ENCODE peak calls at places on chromosomes 1 and 21, in four cellular contexts. One of them, this sample, is unnamed.
A peak's percentile ranks its signal among the peaks of the same experiment; 100 is the strongest.

GRCh38 chr1:109274533-109275476 is 8.1 kb downstream of the PSRC1 start:
- DNase-seq in cardiac muscle cell: no peak
- DNase-seq in left ventricle myocardium inferior: peak; percentile 29
- DNase-seq in tibial artery: peak; percentile 61
- DNase-seq in this sample: no peak

GRCh38 chr1:241639040-241639652 is 1.0 kb downstream of the CHML start:
- DNase-seq in cardiac muscle cell: no peak
- DNase-seq in left ventricle myocardium inferior: no peak
- DNase-seq in tibial artery: peak; percentile 26
- DNase-seq in this sample: no peak

GRCh38 chr1:206631085-206631509 is 4.2 kb upstream of the DYRK3 start:
- DNase-seq in cardiac muscle cell: peak; percentile 86
- DNase-seq in left ventricle myocardium inferior: peak; percentile 62
- DNase-seq in tibial artery: peak; percentile 46
- DNase-seq in this sample: peak; percentile 80

GRCh38 chr1:5616366-5617178 is 375.7 kb downstream of the NPHP4 start:
- DNase-seq in cardiac muscle cell: no peak
- DNase-seq in left ventricle myocardium inferior: no peak
- DNase-seq in tibial artery: no peak
- DNase-seq in this sample: no peak

GRCh38 chr1:222736972-222737371 is at the start of gene FAM177B:
- DNase-seq in cardiac muscle cell: no peak
- DNase-seq in left ventricle myocardium inferior: no peak
- DNase-seq in tibial artery: no peak
- DNase-seq in this sample: no peak

GRCh38 chr1:109201123-109201703 is 12.5 kb upstream of the SARS1 start:
- DNase-seq in cardiac muscle cell: peak; percentile 57
- DNase-seq in left ventricle myocardium inferior: no peak
- DNase-seq in tibial artery: no peak
- DNase-seq in this sample: peak; percentile 95

GRCh38 chr1:10675813-10676212 is 120.6 kb downstream of the CASZ1 start:
- DNase-seq in cardiac muscle cell: no peak
- DNase-seq in left ventricle myocardium inferior: no peak
- DNase-seq in tibial artery: no peak
- DNase-seq in this sample: no peak

GRCh38 chr21:38306833-38307232 is 50.0 kb downstream of the KCNJ15 start:
- DNase-seq in cardiac muscle cell: no peak
- DNase-seq in left ventricle myocardium inferior: no peak
- DNase-seq in tibial artery: no peak
- DNase-seq in this sample: peak; percentile 96

GRCh38 chr1:88514544-88514943 is 169.5 kb upstream of the PKN2 start:
- DNase-seq in cardiac muscle cell: no peak
- DNase-seq in left ventricle myocardium inferior: no peak
- DNase-seq in tibial artery: no peak
- DNase-seq in this sample: no peak

GRCh38 chr1:181733486-181733885 is 250.2 kb downstream of the CACNA1E start:
- DNase-seq in cardiac muscle cell: no peak
- DNase-seq in left ventricle myocardium inferior: no peak
- DNase-seq in tibial artery: no peak
- DNase-seq in this sample: no peak

GRCh38 chr1:14928886-14929546 is 224.5 kb upstream of the TMEM51 start:
- DNase-seq in cardiac muscle cell: no peak
- DNase-seq in left ventricle myocardium inferior: no peak
- DNase-seq in tibial artery: no peak
- DNase-seq in this sample: no peak

GRCh38 chr1:86687595-86687994 is 16.8 kb upstream of the SH3GLB1 start:
- DNase-seq in cardiac muscle cell: no peak
- DNase-seq in left ventricle myocardium inferior: no peak
- DNase-seq in tibial artery: no peak
- DNase-seq in this sample: no peak

GRCh38 chr1:167454929-167455785 is 63.2 kb downstream of the CD247 start:
- DNase-seq in cardiac muscle cell: peak; percentile 61
- DNase-seq in left ventricle myocardium inferior: peak; percentile 57
- DNase-seq in tibial artery: peak; percentile 65
- DNase-seq in this sample: peak; percentile 14

GRCh38 chr1:227781314-227781930 is 34.1 kb upstream of the PRSS38 start:
- DNase-seq in cardiac muscle cell: no peak
- DNase-seq in left ventricle myocardium inferior: no peak
- DNase-seq in tibial artery: peak; percentile 10
- DNase-seq in this sample: no peak

GRCh38 chr1:87560961-87561360 is 232.3 kb downstream of the LMO4 start:
- DNase-seq in cardiac muscle cell: no peak
- DNase-seq in left ventricle myocardium inferior: no peak
- DNase-seq in tibial artery: no peak
- DNase-seq in this sample: peak; percentile 0

GRCh38 chr1:200641175-200641489 is 20.6 kb upstream of the KIF14 start:
- DNase-seq in cardiac muscle cell: no peak
- DNase-seq in left ventricle myocardium inferior: no peak
- DNase-seq in tibial artery: no peak
- DNase-seq in this sample: no peak

GRCh38 chr1:116154536-116154935 is 43.3 kb downstream of the MAB21L3 start:
- DNase-seq in cardiac muscle cell: no peak
- DNase-seq in left ventricle myocardium inferior: no peak
- DNase-seq in tibial artery: no peak
- DNase-seq in this sample: no peak

GRCh38 chr1:53541761-53542550 is 82.8 kb downstream of the DMRTB1 start:
- DNase-seq in cardiac muscle cell: peak; percentile 54
- DNase-seq in left ventricle myocardium inferior: no peak
- DNase-seq in tibial artery: no peak
- DNase-seq in this sample: peak; percentile 56

GRCh38 chr1:65872258-65872657 is 79.6 kb downstream of the PDE4B start:
- DNase-seq in cardiac muscle cell: no peak
- DNase-seq in left ventricle myocardium inferior: no peak
- DNase-seq in tibial artery: no peak
- DNase-seq in this sample: no peak

GRCh38 chr21:35345954-35346353 is 296.9 kb upstream of the RUNX1 start:
- DNase-seq in cardiac muscle cell: no peak
- DNase-seq in left ventricle myocardium inferior: no peak
- DNase-seq in tibial artery: no peak
- DNase-seq in this sample: no peak

GRCh38 chr21:35211767-35212166 is 162.7 kb upstream of the RUNX1 start:
- DNase-seq in cardiac muscle cell: no peak
- DNase-seq in left ventricle myocardium inferior: no peak
- DNase-seq in tibial artery: no peak
- DNase-seq in this sample: no peak

GRCh38 chr1:234958066-234958701 is 170.5 kb downstream of the TOMM20 start:
- DNase-seq in cardiac muscle cell: no peak
- DNase-seq in left ventricle myocardium inferior: no peak
- DNase-seq in tibial artery: no peak
- DNase-seq in this sample: no peak
- H3K27me3 ChIP-seq in cardiac muscle cell: no peaks in the 10 kb centered on the region
- H3K27me3 ChIP-seq in left ventricle myocardium inferior: no peaks in the 10 kb centered on the region
- H3K27me3 ChIP-seq in tibial artery: no peaks in the 10 kb centered on the region
- H3K27me3 ChIP-seq in this sample: no peaks in the 10 kb centered on the region

GRCh38 chr1:30823627-30823968 is 66.0 kb upstream of the LAPTM5 start:
- DNase-seq in cardiac muscle cell: no peak
- DNase-seq in left ventricle myocardium inferior: no peak
- DNase-seq in tibial artery: no peak
- DNase-seq in this sample: no peak
- H3K4me3 ChIP-seq in cardiac muscle cell: no peak overlapping the region
- H3K4me3 ChIP-seq in left ventricle myocardium inferior: peak overlapping the region; percentile 66
- H3K4me3 ChIP-seq in tibial artery: peak overlapping the region; percentile 46
- H3K4me3 ChIP-seq in this sample: peak overlapping the region; percentile 9

GRCh38 chr1:21827141-21827679 is 15.1 kb downstream of the LDLRAD2 start:
- DNase-seq in cardiac muscle cell: no peak
- DNase-seq in left ventricle myocardium inferior: no peak
- DNase-seq in tibial artery: no peak
- DNase-seq in this sample: no peak
- H3K27ac ChIP-seq in cardiac muscle cell: no peak overlapping the region
- H3K27ac ChIP-seq in left ventricle myocardium inferior: no peak overlapping the region
- H3K27ac ChIP-seq in tibial artery: no peak overlapping the region
- H3K27ac ChIP-seq in this sample: no peak overlapping the region

DNA sequence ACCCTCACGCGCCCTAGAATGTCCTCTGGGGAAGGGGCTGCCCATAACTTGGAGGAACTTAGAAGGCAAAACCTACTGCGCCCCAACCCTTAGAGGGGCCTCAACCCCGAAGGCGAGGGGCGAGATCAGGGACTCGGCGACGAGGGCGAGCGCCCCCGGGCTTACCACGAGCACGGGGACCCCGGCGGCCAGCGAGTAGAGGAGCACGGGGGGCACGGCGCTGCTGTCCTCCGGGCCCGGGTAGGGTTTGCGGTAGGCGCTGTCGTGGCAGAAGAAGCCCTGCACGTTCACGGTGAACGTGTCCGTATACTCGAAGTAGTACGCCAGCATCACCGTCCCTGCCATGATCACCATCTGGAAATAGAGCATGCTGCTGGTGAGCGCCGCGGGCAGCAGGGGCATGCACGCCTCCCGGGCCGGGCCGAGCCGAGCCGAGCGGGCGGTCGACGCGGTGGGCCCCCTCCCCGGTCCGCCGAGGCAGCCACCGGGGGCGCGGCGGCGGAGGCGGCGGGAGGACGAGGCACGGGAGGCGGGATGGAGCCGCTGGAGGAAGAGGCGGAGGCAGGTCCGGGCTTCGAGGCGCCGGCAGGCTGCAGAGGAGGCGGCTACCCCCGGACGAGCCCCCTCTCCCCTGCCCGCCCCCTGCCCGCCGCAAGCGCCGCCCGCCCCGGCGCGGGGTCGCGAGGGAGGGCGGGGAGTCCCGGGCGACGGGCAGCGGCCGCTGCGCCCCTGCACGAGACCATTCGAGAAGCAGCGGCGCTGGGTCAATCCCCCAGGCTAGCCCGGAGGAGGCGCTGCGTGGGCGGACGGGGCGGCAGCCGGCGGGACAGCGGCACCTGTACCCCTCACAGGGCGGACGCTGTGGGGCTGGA is at the start of gene PLPPR5:
- DNase-seq in cardiac muscle cell: peak; percentile 58
- DNase-seq in left ventricle myocardium inferior: no peak
- DNase-seq in tibial artery: no peak
- DNase-seq in this sample: peak; percentile 7
- H3K27me3 ChIP-seq in cardiac muscle cell: peaks cover 57% of the 10 kb centered on the region
- H3K27me3 ChIP-seq in left ventricle myocardium inferior: peaks cover 97% of the 10 kb centered on the region
- H3K27me3 ChIP-seq in tibial artery: no peaks in the 10 kb centered on the region
- H3K27me3 ChIP-seq in this sample: peaks cover 36% of the 10 kb centered on the region

GRCh38 chr1:998051-998821 is 1.7 kb downstream of the HES4 start:
- DNase-seq in cardiac muscle cell: peak; percentile 58
- DNase-seq in left ventricle myocardium inferior: no peak
- DNase-seq in tibial artery: no peak
- DNase-seq in this sample: no peak
- H3K4me3 ChIP-seq in cardiac muscle cell: peak overlapping the region; percentile 39
- H3K4me3 ChIP-seq in left ventricle myocardium inferior: peak overlapping the region; percentile 77
- H3K4me3 ChIP-seq in tibial artery: peak overlapping the region; percentile 89
- H3K4me3 ChIP-seq in this sample: peak overlapping the region; percentile 57

GRCh38 chr1:96923753-96924152 is 202.2 kb downstream of the PTBP2 start:
- DNase-seq in cardiac muscle cell: no peak
- DNase-seq in left ventricle myocardium inferior: no peak
- DNase-seq in tibial artery: no peak
- DNase-seq in this sample: no peak
- H3K27ac ChIP-seq in cardiac muscle cell: no peak overlapping the region
- H3K27ac ChIP-seq in left ventricle myocardium inferior: no peak overlapping the region
- H3K27ac ChIP-seq in tibial artery: no peak overlapping the region
- H3K27ac ChIP-seq in this sample: no peak overlapping the region

DNA sequence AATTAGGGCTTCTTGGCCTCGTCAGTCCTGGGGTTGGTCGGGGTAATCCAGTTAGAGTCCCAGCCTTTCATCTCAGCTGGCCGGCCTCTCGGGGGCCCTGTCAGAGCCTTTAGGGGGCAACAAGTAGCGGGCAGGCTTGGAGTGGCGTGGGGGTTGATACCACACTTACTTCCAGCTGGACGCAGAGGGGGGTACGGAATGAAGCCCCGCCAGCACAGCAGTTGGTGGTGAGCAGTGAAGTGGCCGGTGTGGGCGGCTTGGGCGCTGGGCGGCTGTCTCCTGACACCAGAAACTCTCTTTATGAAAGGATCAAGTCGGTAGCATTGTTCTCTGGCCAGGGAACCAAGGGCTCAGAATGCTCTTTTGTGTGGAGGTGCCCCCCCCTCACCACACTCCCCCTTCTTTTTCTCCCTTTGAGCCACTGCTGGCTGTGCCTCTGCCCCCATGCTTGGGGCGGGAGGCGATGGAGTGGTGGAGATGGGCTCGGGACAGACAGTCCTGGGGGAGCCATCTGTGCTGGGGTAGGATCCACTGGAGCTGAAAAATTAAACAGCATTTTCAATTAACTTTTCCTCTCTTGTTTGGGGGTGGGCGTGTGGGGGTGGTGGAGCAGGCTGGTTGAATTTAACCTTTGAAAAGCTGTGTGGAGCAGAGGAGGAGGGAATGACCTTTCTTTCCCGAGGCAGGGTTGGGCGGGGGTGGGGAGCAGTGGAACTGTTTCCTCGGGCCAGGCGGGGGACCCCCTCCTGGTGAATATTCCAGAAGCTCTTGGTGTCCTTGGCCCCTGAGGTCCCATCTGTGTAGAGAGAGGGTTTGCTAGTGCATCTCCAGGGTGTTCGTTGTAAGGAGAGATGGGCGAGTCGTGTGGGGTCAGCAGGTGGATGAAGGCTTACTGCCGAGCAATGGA is 102.7 kb downstream of the RNF220 start:
- DNase-seq in cardiac muscle cell: no peak
- DNase-seq in left ventricle myocardium inferior: no peak
- DNase-seq in tibial artery: no peak
- DNase-seq in this sample: no peak
- H3K27me3 ChIP-seq in cardiac muscle cell: no peaks in the 10 kb centered on the region
- H3K27me3 ChIP-seq in left ventricle myocardium inferior: peaks cover 25% of the 10 kb centered on the region
- H3K27me3 ChIP-seq in tibial artery: no peaks in the 10 kb centered on the region
- H3K27me3 ChIP-seq in this sample: peaks cover 52% of the 10 kb centered on the region

GRCh38 chr1:32181065-32181464 is 1.6 kb downstream of the TXLNA start:
- DNase-seq in cardiac muscle cell: no peak
- DNase-seq in left ventricle myocardium inferior: no peak
- DNase-seq in tibial artery: no peak
- DNase-seq in this sample: no peak
- H3K4me3 ChIP-seq in cardiac muscle cell: peak overlapping the region; percentile 62
- H3K4me3 ChIP-seq in left ventricle myocardium inferior: peak overlapping the region; percentile 73
- H3K4me3 ChIP-seq in tibial artery: peak overlapping the region; percentile 64
- H3K4me3 ChIP-seq in this sample: peak overlapping the region; percentile 73

GRCh38 chr1:115084902-115085505 is 4.3 kb downstream of the TSPAN2 start:
- DNase-seq in cardiac muscle cell: peak; percentile 41
- DNase-seq in left ventricle myocardium inferior: no peak
- DNase-seq in tibial artery: peak; percentile 37
- DNase-seq in this sample: no peak
- H3K27ac ChIP-seq in cardiac muscle cell: peak overlapping the region; percentile 85
- H3K27ac ChIP-seq in left ventricle myocardium inferior: peak overlapping the region; percentile 82
- H3K27ac ChIP-seq in tibial artery: peak overlapping the region; percentile 97
- H3K27ac ChIP-seq in this sample: no peak overlapping the region